ENCODE peak calls at places on chromosome 22, in five cellular contexts. B is hepatic stellate cell; F is stimulated activated CD4-positive, alpha-beta T cell treated with anti-CD3 and anti-CD28 coated beads, Interleukin-15, amount 100 ng/mL, for 24 hours; V is GM03348; Y is NCI-H146. W is an unnamed sample.

GRCh38 chr22:46057762-46058420 is 80.9 kb upstream of the WNT7B start:
- DNase-seq in V (peak; percentile 63), Y (no peak), F (peak; percentile 38), B (peak; percentile 86), W (no peak)

GRCh38 chr22:40721266-40721665 is 42.0 kb downstream of the MCHR1 start:
- DNase-seq in Y (peak; percentile 94), B (no peak), V (no peak), F (no peak), W (peak; percentile 89)

GRCh38 chr22:47015589-47016178 is 253.2 kb downstream of the TBC1D22A start:
- DNase-seq in B (no peak), F (no peak), Y (no peak), V (no peak), W (no peak)

GRCh38 chr22:25407859-25408229 is 156.6 kb upstream of the GRK3 start:
- DNase-seq in F (no peak), B (no peak), Y (no peak), V (no peak), W (peak; percentile 78)

GRCh38 chr22:32752868-32753520 is 48.5 kb upstream of the TIMP3 start:
- DNase-seq in B (peak; percentile 41), F (no peak), Y (no peak), V (no peak), W (no peak)

GRCh38 chr22:49568751-49569285 is 258.9 kb downstream of the BRD1 start:
- DNase-seq in B (no peak), V (no peak), Y (no peak), F (no peak), W (no peak)

GRCh38 chr22:23260645-23261581 is 80.6 kb downstream of the BCR start:
- DNase-seq in B (no peak), F (no peak), V (no peak), Y (no peak), W (no peak)

GRCh38 chr22:41557401-41558240 is 3.2 kb upstream of the CSDC2 start:
- DNase-seq in F (peak; percentile 35), B (peak; percentile 94), V (peak; percentile 92), Y (no peak), W (peak; percentile 61)